ENCODE peak calls at places on chromosome 10, in four cellular contexts. One of them, this sample, is unnamed.

GRCh38 chr10:51244739-51245138 is 170.5 kb downstream of the PRKG1 start:
- DNase-seq in HepG2: no peak
- DNase-seq in hepatocyte: peak
- DNase-seq in endothelial cell of umbilical vein: peak
- DNase-seq in this sample: peak

GRCh38 chr10:794382-794956 is 105.0 kb upstream of the DIP2C start:
- DNase-seq in HepG2: peak
- DNase-seq in hepatocyte: no peak
- DNase-seq in endothelial cell of umbilical vein: no peak
- DNase-seq in this sample: peak

GRCh38 chr10:123160311-123160980 is 6.2 kb downstream of the BUB3 start:
- DNase-seq in endothelial cell of umbilical vein: no peak
- DNase-seq in hepatocyte: no peak
- DNase-seq in HepG2: no peak
- DNase-seq in this sample: no peak

GRCh38 chr10:23191764-23192395 is at the start of gene PTF1A:
- DNase-seq in endothelial cell of umbilical vein: no peak
- DNase-seq in HepG2: no peak
- DNase-seq in hepatocyte: peak
- DNase-seq in this sample: no peak

GRCh38 chr10:130196511-130197487 is 60.6 kb downstream of the GLRX3 start:
- DNase-seq in hepatocyte: no peak
- DNase-seq in endothelial cell of umbilical vein: no peak
- DNase-seq in HepG2: no peak
- DNase-seq in this sample: no peak

GRCh38 chr10:73926152-73926764 is 15.3 kb downstream of the PLAU start:
- DNase-seq in hepatocyte: no peak
- DNase-seq in endothelial cell of umbilical vein: no peak
- DNase-seq in HepG2: no peak
- DNase-seq in this sample: no peak

GRCh38 chr10:73493781-73494180 is 2.0 kb downstream of the PPP3CB start:
- DNase-seq in hepatocyte: no peak
- DNase-seq in HepG2: no peak
- DNase-seq in endothelial cell of umbilical vein: no peak
- DNase-seq in this sample: peak

GRCh38 chr10:112461029-112461887 is 14.2 kb downstream of the VTI1A start:
- DNase-seq in HepG2: no peak
- DNase-seq in hepatocyte: no peak
- DNase-seq in endothelial cell of umbilical vein: peak
- DNase-seq in this sample: peak

GRCh38 chr10:130729876-130730275 is 581.6 kb downstream of the TCERG1L start:
- DNase-seq in endothelial cell of umbilical vein: no peak
- DNase-seq in hepatocyte: no peak
- DNase-seq in HepG2: no peak
- DNase-seq in this sample: no peak

GRCh38 chr10:119026301-119027110 is 3.0 kb upstream of the NANOS1 start:
- DNase-seq in endothelial cell of umbilical vein: peak
- DNase-seq in hepatocyte: no peak
- DNase-seq in HepG2: no peak
- DNase-seq in this sample: no peak

GRCh38 chr10:55766212-55766611 is 594.8 kb downstream of the ZWINT start:
- DNase-seq in endothelial cell of umbilical vein: no peak
- DNase-seq in HepG2: no peak
- DNase-seq in hepatocyte: no peak
- DNase-seq in this sample: no peak

GRCh38 chr10:76149602-76150138 is 718.2 kb downstream of the LRMDA start:
- DNase-seq in hepatocyte: no peak
- DNase-seq in endothelial cell of umbilical vein: no peak
- DNase-seq in HepG2: no peak
- DNase-seq in this sample: no peak

GRCh38 chr10:128793726-128794655 is 667.8 kb upstream of the MKI67 start:
- DNase-seq in hepatocyte: no peak
- DNase-seq in endothelial cell of umbilical vein: no peak
- DNase-seq in HepG2: no peak
- DNase-seq in this sample: no peak

GRCh38 chr10:338176-339037 is 203.2 kb downstream of the ZMYND11 start:
- DNase-seq in HepG2: no peak
- DNase-seq in endothelial cell of umbilical vein: no peak
- DNase-seq in hepatocyte: no peak
- DNase-seq in this sample: peak

GRCh38 chr10:87038786-87039185 is 18.7 kb downstream of the FAM25A start:
- DNase-seq in hepatocyte: no peak
- DNase-seq in endothelial cell of umbilical vein: no peak
- DNase-seq in HepG2: no peak
- DNase-seq in this sample: peak

GRCh38 chr10:128206676-128207075 is 80.5 kb upstream of the MKI67 start:
- DNase-seq in endothelial cell of umbilical vein: no peak
- DNase-seq in hepatocyte: no peak
- DNase-seq in HepG2: no peak
- DNase-seq in this sample: no peak

GRCh38 chr10:6348091-6348862 is 145.5 kb downstream of the PFKFB3 start:
- DNase-seq in endothelial cell of umbilical vein: no peak
- DNase-seq in hepatocyte: no peak
- DNase-seq in HepG2: no peak
- DNase-seq in this sample: peak

GRCh38 chr10:58457761-58458616 is 54.7 kb upstream of the BICC1 start:
- DNase-seq in endothelial cell of umbilical vein: no peak
- DNase-seq in HepG2: peak
- DNase-seq in hepatocyte: no peak
- DNase-seq in this sample: peak

GRCh38 chr10:129604333-129605032 is 137.4 kb downstream of the MGMT start:
- DNase-seq in hepatocyte: no peak
- DNase-seq in endothelial cell of umbilical vein: no peak
- DNase-seq in HepG2: no peak
- DNase-seq in this sample: no peak

GRCh38 chr10:1354776-1355435 is 298.7 kb downstream of the WDR37 start:
- DNase-seq in HepG2: no peak
- DNase-seq in endothelial cell of umbilical vein: no peak
- DNase-seq in hepatocyte: no peak
- DNase-seq in this sample: no peak

GRCh38 chr10:99788598-99789259 is 6.3 kb downstream of the ABCC2 start:
- DNase-seq in hepatocyte: peak
- DNase-seq in HepG2: no peak
- DNase-seq in endothelial cell of umbilical vein: no peak
- DNase-seq in this sample: peak

GRCh38 chr10:125124907-125125306 is 35.5 kb downstream of the CTBP2 start:
- DNase-seq in hepatocyte: no peak
- DNase-seq in HepG2: no peak
- DNase-seq in endothelial cell of umbilical vein: no peak
- DNase-seq in this sample: no peak

GRCh38 chr10:111076682-111077661 is at the start of gene ADRA2A:
- DNase-seq in endothelial cell of umbilical vein: peak
- DNase-seq in HepG2: no peak
- DNase-seq in hepatocyte: peak
- DNase-seq in this sample: peak

GRCh38 chr10:16183989-16184643 is 252.7 kb upstream of the PTER start:
- DNase-seq in HepG2: no peak
- DNase-seq in hepatocyte: no peak
- DNase-seq in endothelial cell of umbilical vein: no peak
- DNase-seq in this sample: peak

GRCh38 chr10:129963831-129964501 is at the start of gene EBF3:
- DNase-seq in hepatocyte: peak
- DNase-seq in endothelial cell of umbilical vein: peak
- DNase-seq in HepG2: no peak
- DNase-seq in this sample: peak

GRCh38 chr10:70191906-70192305 is 21.6 kb upstream of the SAR1A start:
- DNase-seq in endothelial cell of umbilical vein: no peak
- DNase-seq in HepG2: no peak
- DNase-seq in hepatocyte: no peak
- DNase-seq in this sample: peak

GRCh38 chr10:79444243-79445119 is 943 bp downstream of the ZCCHC24 start:
- DNase-seq in endothelial cell of umbilical vein: peak
- DNase-seq in hepatocyte: peak
- DNase-seq in HepG2: no peak
- DNase-seq in this sample: peak
- TF ChIP-seq EZH2 in endothelial cell of umbilical vein: no peak
- TF ChIP-seq EZH2 in hepatocyte: no peak
- TF ChIP-seq EZH2 in HepG2: no peak
- TF ChIP-seq EZH2 in this sample: no peak

DNA sequence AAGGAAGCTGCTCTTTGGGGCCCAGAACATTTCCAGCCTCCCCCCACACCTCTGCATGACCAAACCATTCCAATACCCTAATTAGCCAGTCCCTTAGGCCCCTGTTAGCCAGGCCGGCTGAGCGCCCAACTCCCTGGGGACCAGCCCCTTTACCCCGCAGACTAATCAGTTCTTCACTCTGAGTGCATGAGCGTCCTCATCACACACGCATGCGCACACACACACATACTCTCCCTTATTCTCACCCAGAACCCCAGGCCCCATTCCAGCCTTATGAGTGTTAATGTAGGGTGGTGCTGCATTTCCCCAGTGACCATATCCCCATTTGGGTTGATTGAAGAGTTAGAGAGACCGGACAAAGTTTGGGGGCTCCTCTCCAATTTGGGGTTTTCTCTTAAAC is 77.0 kb upstream of the SLF2 start:
- DNase-seq in HepG2: no peak
- DNase-seq in hepatocyte: no peak
- DNase-seq in endothelial cell of umbilical vein: no peak
- DNase-seq in this sample: no peak
- H3K27ac ChIP-seq in HepG2: no peak
- H3K27ac ChIP-seq in hepatocyte: no peak
- H3K27ac ChIP-seq in endothelial cell of umbilical vein: no peak
- H3K27ac ChIP-seq in this sample: no peak

GRCh38 chr10:133275683-133276092 is 980 bp downstream of the ADAM8 start:
- DNase-seq in HepG2: no peak
- DNase-seq in hepatocyte: no peak
- DNase-seq in endothelial cell of umbilical vein: no peak
- DNase-seq in this sample: peak
- TF ChIP-seq EZH2 in HepG2: no peak
- TF ChIP-seq EZH2 in hepatocyte: no peak
- TF ChIP-seq EZH2 in endothelial cell of umbilical vein: no peak
- TF ChIP-seq EZH2 in this sample: no peak

GRCh38 chr10:78292250-78292986 is 258.8 kb downstream of the RPS24 start:
- DNase-seq in hepatocyte: no peak
- DNase-seq in endothelial cell of umbilical vein: no peak
- DNase-seq in HepG2: no peak
- DNase-seq in this sample: no peak

GRCh38 chr10:78290131-78290750 is 256.6 kb downstream of the RPS24 start:
- DNase-seq in endothelial cell of umbilical vein: no peak
- DNase-seq in hepatocyte: no peak
- DNase-seq in HepG2: no peak
- DNase-seq in this sample: peak

GRCh38 chr10:78295242-78295641 is 261.6 kb downstream of the RPS24 start:
- DNase-seq in endothelial cell of umbilical vein: no peak
- DNase-seq in hepatocyte: no peak
- DNase-seq in HepG2: no peak
- DNase-seq in this sample: no peak

GRCh38 chr10:78291733-78292132 is 258.1 kb downstream of the RPS24 start:
- DNase-seq in hepatocyte: no peak
- DNase-seq in HepG2: no peak
- DNase-seq in endothelial cell of umbilical vein: no peak
- DNase-seq in this sample: no peak

DNA sequence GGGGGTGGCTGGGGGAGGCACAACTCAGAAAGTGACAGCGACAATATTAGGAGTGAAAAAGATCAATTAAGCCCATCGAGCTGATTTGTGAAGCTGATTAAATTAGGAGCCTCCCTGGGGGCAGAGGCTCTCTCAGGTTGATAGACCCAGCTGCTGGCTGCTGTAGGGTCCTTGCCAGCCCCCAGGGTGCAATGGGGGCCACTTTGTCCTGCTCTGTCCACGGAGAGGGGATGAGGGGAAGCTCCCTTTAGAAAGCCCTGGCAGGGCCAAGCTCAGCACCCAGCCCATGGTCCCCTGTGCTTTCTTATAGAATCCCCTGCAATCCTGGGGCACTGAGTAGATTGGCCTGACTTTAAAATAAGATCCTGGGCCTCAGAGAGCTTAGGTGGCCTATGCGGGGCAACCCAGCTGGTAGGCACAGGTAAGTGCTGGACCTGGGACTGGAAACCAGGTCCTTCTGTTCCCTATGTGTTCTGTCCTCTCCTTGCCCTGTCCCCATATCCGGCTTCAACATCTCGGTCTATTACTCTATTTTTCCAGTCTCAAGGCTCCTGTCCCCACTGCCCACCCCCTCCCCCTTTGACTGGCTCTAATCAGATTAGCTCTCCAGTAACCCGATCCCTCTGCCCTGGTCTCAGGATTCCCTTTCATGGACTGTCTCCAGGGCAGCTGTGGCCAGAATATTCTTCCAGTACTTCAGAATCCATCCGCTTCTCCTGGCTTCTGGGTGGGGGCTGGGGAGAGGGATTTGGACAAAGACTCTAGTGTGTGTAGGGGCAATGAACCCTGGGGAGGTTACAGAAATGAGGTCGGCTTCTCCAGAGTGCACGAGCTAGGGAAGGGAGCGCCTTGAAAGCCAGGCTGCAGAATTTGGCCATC is 259.6 kb downstream of the RPS24 start:
- DNase-seq in endothelial cell of umbilical vein: no peak
- DNase-seq in hepatocyte: peak
- DNase-seq in HepG2: peak
- DNase-seq in this sample: no peak
- H3K27ac ChIP-seq in endothelial cell of umbilical vein: no peak
- H3K27ac ChIP-seq in hepatocyte: no peak
- H3K27ac ChIP-seq in HepG2: no peak
- H3K27ac ChIP-seq in this sample: no peak

GRCh38 chr10:92142949-92143348 is 147.9 kb downstream of the CPEB3 start:
- DNase-seq in endothelial cell of umbilical vein: no peak
- DNase-seq in HepG2: no peak
- DNase-seq in hepatocyte: no peak
- DNase-seq in this sample: no peak
- TF ChIP-seq EZH2 in endothelial cell of umbilical vein: no peak
- TF ChIP-seq EZH2 in HepG2: no peak
- TF ChIP-seq EZH2 in hepatocyte: no peak
- TF ChIP-seq EZH2 in this sample: no peak

DNA sequence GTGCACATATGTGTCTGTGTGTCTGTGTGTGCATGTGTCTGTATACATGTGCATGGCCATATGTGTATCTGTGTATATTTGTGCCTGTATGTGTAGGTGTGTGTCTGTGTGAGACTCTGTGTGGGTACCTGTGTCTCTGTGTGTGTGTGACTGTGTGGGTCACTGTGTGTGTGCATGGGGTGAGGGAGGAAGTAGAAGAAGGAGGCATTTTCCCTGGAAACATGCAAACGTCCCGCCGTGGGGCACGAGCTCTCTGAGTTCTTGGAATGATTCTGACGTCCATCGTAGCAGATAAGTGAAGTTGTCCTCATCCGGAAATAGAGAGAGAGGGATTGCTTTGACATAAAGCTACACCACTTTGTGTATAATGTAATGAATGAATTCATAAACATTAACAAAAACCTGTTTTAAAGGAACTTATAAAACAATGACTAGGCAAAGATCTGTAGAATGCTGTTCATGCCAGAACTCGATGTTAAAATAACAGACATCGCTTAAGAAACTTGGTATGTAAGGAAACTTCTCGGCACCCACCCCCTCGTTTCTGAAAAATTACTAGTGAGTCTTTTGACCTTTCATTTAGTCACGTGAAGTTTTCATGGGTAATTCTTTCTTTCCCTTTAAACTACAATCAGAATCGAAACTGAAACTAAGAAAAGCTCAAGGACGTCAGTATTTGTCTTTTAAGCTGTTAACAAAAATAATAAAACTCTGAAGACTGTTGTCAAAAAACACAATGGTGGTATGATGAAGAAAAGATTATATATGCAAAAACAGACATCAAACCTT is 43.6 kb upstream of the KLF6 start:
- DNase-seq in HepG2: no peak
- DNase-seq in endothelial cell of umbilical vein: peak
- DNase-seq in hepatocyte: peak
- DNase-seq in this sample: peak
- H3K27ac ChIP-seq in HepG2: no peak
- H3K27ac ChIP-seq in endothelial cell of umbilical vein: peak
- H3K27ac ChIP-seq in hepatocyte: peak
- H3K27ac ChIP-seq in this sample: peak

This sample was measured in GM23248.